ENCODE peak calls at places on chromosomes 12 and 14, in nine cellular contexts. J is central memory CD4-positive, alpha-beta T cell; K is hepatocyte; C is activated CD4-positive, alpha-beta T cell treated with anti-CD3 and anti-CD28 coated beads, Interleukin-2, amount 50 U/mL, for 48 hours; W is CD8-positive, alpha-beta T cell; M is naive thymus-derived CD8-positive, alpha-beta T cell; P is EH; U is effector memory CD8-positive, alpha-beta T cell; T is NCI-H446. Z is an unnamed sample.

GRCh38 chr12:81598205-81598604 is 160.9 kb downstream of the PPFIA2 start:
- DNase-seq in J (no peak), K (no peak), C (no peak), W (no peak), M (no peak), P (no peak), U (no peak), T (peak), Z (peak)

GRCh38 chr12:115149279-115149678 is 465.3 kb upstream of the TBX3 start:
- DNase-seq in J (no peak), K (no peak), C (no peak), W (no peak), M (no peak), P (no peak), U (no peak), T (no peak), Z (no peak)

GRCh38 chr14:102095231-102095870 is 8.5 kb upstream of the HSP90AA1 start:
- DNase-seq in J (no peak), K (no peak), C (no peak), W (no peak), M (no peak), P (peak), U (no peak), T (no peak), Z (no peak)

GRCh38 chr12:13197526-13198141 is 1.1 kb downstream of the EMP1 start:
- DNase-seq in J (no peak), K (no peak), C (no peak), W (no peak), M (no peak), P (peak), U (no peak), T (no peak), Z (no peak)

GRCh38 chr12:10989107-10989506 is 2.4 kb upstream of the TAS2R50 start:
- DNase-seq in J (no peak), K (no peak), C (no peak), W (no peak), M (no peak), P (no peak), U (no peak), T (no peak), Z (no peak)

GRCh38 chr12:129257526-129257925 is 404.2 kb downstream of the GLT1D1 start:
- DNase-seq in J (no peak), K (no peak), C (no peak), W (no peak), M (no peak), P (no peak), U (no peak), T (no peak), Z (no peak)

GRCh38 chr12:19971396-19971802 is 396.9 kb upstream of the PDE3A start:
- DNase-seq in J (no peak), K (peak), C (no peak), W (no peak), M (no peak), P (peak), U (no peak), T (no peak), Z (peak)

GRCh38 chr12:29799591-29799990 is 15.8 kb upstream of the TMTC1 start:
- DNase-seq in J (no peak), K (no peak), C (no peak), W (no peak), M (no peak), P (no peak), U (no peak), T (no peak), Z (no peak)

GRCh38 chr12:83128529-83128928 is 441.8 kb downstream of the TMTC2 start:
- DNase-seq in J (no peak), K (no peak), C (no peak), W (no peak), M (no peak), P (no peak), U (no peak), T (no peak), Z (no peak)

GRCh38 chr14:61549425-61549824 is 145.9 kb upstream of the HIF1A start:
- DNase-seq in J (no peak), K (no peak), C (no peak), W (no peak), M (no peak), P (peak), U (no peak), T (no peak), Z (no peak)

GRCh38 chr12:104825408-104825807 is 132.7 kb downstream of the SLC41A2 start:
- DNase-seq in J (no peak), K (no peak), C (peak), W (no peak), M (no peak), P (peak), U (no peak), T (no peak), Z (no peak)

GRCh38 chr14:43651185-43651787 is 855.8 kb downstream of the FSCB start:
- DNase-seq in J (no peak), K (peak), C (no peak), W (no peak), M (no peak), P (no peak), U (no peak), T (no peak), Z (no peak)

GRCh38 chr12:70619471-70620152 is 17.6 kb downstream of the PTPRB start:
- DNase-seq in J (no peak), K (no peak), C (no peak), W (no peak), M (no peak), P (peak), U (no peak), T (no peak), Z (no peak)

GRCh38 chr12:75155962-75156361 is 53.7 kb downstream of the KCNC2 start:
- DNase-seq in J (no peak), K (peak), C (no peak), W (no peak), M (no peak), P (no peak), U (no peak), T (no peak), Z (no peak)

Z was measured in retina.